ENCODE peak calls at places on chromosomes 6 and 20, in ten cellular contexts. C is DND-41; A is NCI-H2171; J is epithelial cell of esophagus; U is neural crest cell; P is testis; R is globus pallidus; D is activated T-helper 1 cell treated with anti-CD3 and anti-CD28 coated beads, Interleukin-2, amount 50 U/mL, for 16 hours; N is T-cell; G is NCI-H774. Z is an unnamed sample.

GRCh38 chr6:95364016-95364604 is 213.2 kb upstream of the MANEA start:
- DNase-seq in C (no peak), A (peak), J (peak), U (no peak), P (no peak), R (peak), D (no peak), N (no peak), G (peak), Z (peak)

GRCh38 chr6:155024628-155025027 is 29.5 kb downstream of the TIAM2 start:
- DNase-seq in C (no peak), A (no peak), J (no peak), U (no peak), P (no peak), R (no peak), D (no peak), N (no peak), G (no peak), Z (no peak)

GRCh38 chr6:111829581-111829980 is 43.7 kb downstream of the FYN start:
- DNase-seq in C (no peak), A (no peak), J (no peak), U (no peak), P (no peak), R (no peak), D (no peak), N (no peak), G (no peak), Z (no peak)

GRCh38 chr20:45445805-45446562 is 23.6 kb upstream of the WFDC2 start:
- DNase-seq in C (peak), A (no peak), J (peak), U (peak), P (no peak), R (no peak), D (no peak), N (no peak), G (peak), Z (no peak)

GRCh38 chr6:53765270-53765669 is 29.5 kb upstream of the LRRC1 start:
- DNase-seq in C (no peak), A (no peak), J (no peak), U (no peak), P (no peak), R (no peak), D (no peak), N (no peak), G (no peak), Z (no peak)

GRCh38 chr6:14721103-14721758 is 524.6 kb upstream of the JARID2 start:
- DNase-seq in C (no peak), A (peak), J (peak), U (no peak), P (no peak), R (peak), D (no peak), N (no peak), G (peak), Z (no peak)

GRCh38 chr20:47297746-47298145 is 58.8 kb downstream of the ZMYND8 start:
- DNase-seq in C (no peak), A (no peak), J (no peak), U (no peak), P (peak), R (no peak), D (no peak), N (no peak), G (no peak), Z (no peak)

GRCh38 chr6:21494505-21494904 is 99.0 kb upstream of the SOX4 start:
- DNase-seq in C (no peak), A (no peak), J (no peak), U (no peak), P (no peak), R (no peak), D (no peak), N (no peak), G (no peak), Z (no peak)

GRCh38 chr20:2865101-2865500 is 8.2 kb upstream of the PTPRA start:
- DNase-seq in C (no peak), A (no peak), J (no peak), U (no peak), P (no peak), R (no peak), D (no peak), N (no peak), G (no peak), Z (no peak)

GRCh38 chr6:142935553-142936517 is 9.1 kb downstream of the HIVEP2 start:
- DNase-seq in C (peak), A (no peak), J (no peak), U (no peak), P (no peak), R (no peak), D (no peak), N (no peak), G (no peak), Z (no peak)

GRCh38 chr20:10447028-10447427 is 11.9 kb downstream of the SLX4IP start:
- DNase-seq in C (peak), A (peak), J (peak), U (no peak), P (no peak), R (no peak), D (peak), N (peak), G (no peak), Z (peak)

GRCh38 chr6:53938810-53939209 is 144.0 kb downstream of the LRRC1 start:
- DNase-seq in C (no peak), A (no peak), J (no peak), U (no peak), P (no peak), R (no peak), D (no peak), N (no peak), G (no peak), Z (no peak)

GRCh38 chr6:18328549-18328922 is 58.6 kb upstream of the RNF144B start:
- DNase-seq in C (no peak), A (no peak), J (peak), U (no peak), P (no peak), R (no peak), D (no peak), N (no peak), G (no peak), Z (no peak)

GRCh38 chr6:52815167-52816092 is 11.8 kb upstream of the GSTA1 start:
- DNase-seq in C (peak), A (peak), J (peak), U (peak), P (peak), R (peak), D (peak), N (no peak), G (peak), Z (peak)

GRCh38 chr6:45650527-45651135 is 272.9 kb upstream of the SUPT3H start:
- DNase-seq in C (no peak), A (no peak), J (peak), U (no peak), P (no peak), R (no peak), D (no peak), N (no peak), G (no peak), Z (no peak)

GRCh38 chr6:113464536-113464935 is 392.6 kb upstream of the MARCKS start:
- DNase-seq in C (no peak), A (no peak), J (peak), U (no peak), P (peak), R (no peak), D (no peak), N (no peak), G (no peak), Z (no peak)

GRCh38 chr20:25402583-25402982 is 4.9 kb upstream of the GINS1 start:
- DNase-seq in C (peak), A (no peak), J (no peak), U (no peak), P (no peak), R (no peak), D (no peak), N (no peak), G (no peak), Z (no peak)

GRCh38 chr6:4466260-4466659 is 309.9 kb upstream of the CDYL start:
- DNase-seq in C (no peak), A (no peak), J (peak), U (no peak), P (no peak), R (peak), D (no peak), N (no peak), G (no peak), Z (no peak)

GRCh38 chr6:36715469-36715868 is 17.8 kb downstream of the RAB44 start:
- DNase-seq in C (no peak), A (no peak), J (no peak), U (no peak), P (no peak), R (no peak), D (no peak), N (no peak), G (no peak), Z (no peak)

GRCh38 chr6:29071831-29072723 is 15.0 kb downstream of the OR2B3 start:
- DNase-seq in C (no peak), A (no peak), J (peak), U (peak), P (peak), R (no peak), D (no peak), N (no peak), G (no peak), Z (no peak)

GRCh38 chr6:27251672-27252251 is 4.3 kb downstream of the PRSS16 start:
- DNase-seq in C (no peak), A (peak), J (peak), U (peak), P (peak), R (no peak), D (peak), N (peak), G (peak), Z (peak)

GRCh38 chr6:84657025-84657424 is 107.4 kb downstream of the TBX18 start:
- DNase-seq in C (no peak), A (no peak), J (no peak), U (no peak), P (no peak), R (no peak), D (no peak), N (no peak), G (no peak), Z (no peak)

GRCh38 chr20:15232243-15232642 is 894.8 kb upstream of the FLRT3 start:
- DNase-seq in C (no peak), A (no peak), J (no peak), U (no peak), P (no peak), R (no peak), D (no peak), N (no peak), G (no peak), Z (no peak)

GRCh38 chr6:47152666-47153065 is 110.5 kb upstream of the ADGRF1 start:
- DNase-seq in C (no peak), A (no peak), J (no peak), U (no peak), P (no peak), R (no peak), D (no peak), N (no peak), G (no peak), Z (no peak)

GRCh38 chr6:90284236-90284744 is 12.4 kb downstream of the BACH2 start:
- DNase-seq in C (no peak), A (no peak), J (peak), U (no peak), P (peak), R (no peak), D (peak), N (no peak), G (no peak), Z (no peak)

GRCh38 chr6:33273129-33273923 is 1.5 kb downstream of the RPS18 start:
- DNase-seq in C (no peak), A (no peak), J (no peak), U (no peak), P (no peak), R (no peak), D (no peak), N (no peak), G (no peak), Z (no peak)

GRCh38 chr6:151291145-151292055 is 51.6 kb downstream of the AKAP12 start:
- DNase-seq in C (no peak), A (no peak), J (peak), U (no peak), P (peak), R (peak), D (no peak), N (no peak), G (no peak), Z (no peak)

GRCh38 chr6:5766260-5766659 is 240.5 kb downstream of the NRN1 start:
- DNase-seq in C (peak), A (no peak), J (no peak), U (no peak), P (no peak), R (no peak), D (no peak), N (no peak), G (no peak), Z (no peak)

GRCh38 chr20:57478176-57478575 is 46.8 kb downstream of the CTCFL start:
- DNase-seq in C (no peak), A (no peak), J (no peak), U (no peak), P (no peak), R (no peak), D (no peak), N (no peak), G (no peak), Z (no peak)

GRCh38 chr6:47552319-47552718 is 74.7 kb downstream of the CD2AP start:
- DNase-seq in C (no peak), A (no peak), J (no peak), U (no peak), P (no peak), R (no peak), D (no peak), N (no peak), G (no peak), Z (no peak)

GRCh38 chr20:45469336-45470261 is at the start of gene WFDC2:
- DNase-seq in C (no peak), A (peak), J (no peak), U (no peak), P (no peak), R (no peak), D (no peak), N (no peak), G (peak), Z (no peak)

GRCh38 chr20:59648720-59649119 is 44.4 kb downstream of the PHACTR3 start:
- DNase-seq in C (no peak), A (no peak), J (no peak), U (no peak), P (no peak), R (no peak), D (no peak), N (no peak), G (no peak), Z (no peak)

GRCh38 chr20:7841967-7842301 is 98.3 kb downstream of the HAO1 start:
- DNase-seq in C (no peak), A (no peak), J (peak), U (no peak), P (no peak), R (no peak), D (no peak), N (no peak), G (no peak), Z (peak)